ENCODE peak calls at places on chromosomes 3 and 15, in six cellular contexts. One of them, this sample, is unnamed. For H3K27me3, the result is how much of the 10 kb centered on the place peaks cover.

GRCh38 chr3:99751649-99752048 is 66.0 kb upstream of the CMSS1 start:
- DNase-seq in HCT116: no peak
- DNase-seq in K562: no peak
- DNase-seq in HepG2: no peak
- DNase-seq in GM12878: no peak
- DNase-seq in H1: no peak
- DNase-seq in this sample: no peak

GRCh38 chr3:194574639-194575483 is 58.4 kb downstream of the TMEM44 start:
- DNase-seq in HCT116: no peak
- DNase-seq in K562: peak
- DNase-seq in HepG2: no peak
- DNase-seq in GM12878: no peak
- DNase-seq in H1: no peak
- DNase-seq in this sample: no peak

GRCh38 chr3:188797045-188797444 is 374.7 kb upstream of the TPRG1 start:
- DNase-seq in HCT116: no peak
- DNase-seq in K562: no peak
- DNase-seq in HepG2: no peak
- DNase-seq in GM12878: no peak
- DNase-seq in H1: no peak
- DNase-seq in this sample: no peak

GRCh38 chr3:180980612-180981011 is 8.9 kb downstream of the DNAJC19 start:
- DNase-seq in HCT116: no peak
- DNase-seq in K562: no peak
- DNase-seq in HepG2: no peak
- DNase-seq in GM12878: no peak
- DNase-seq in H1: no peak
- DNase-seq in this sample: no peak

GRCh38 chr15:42908538-42908937 is 12.0 kb downstream of the TTBK2 start:
- DNase-seq in HCT116: no peak
- DNase-seq in K562: no peak
- DNase-seq in HepG2: no peak
- DNase-seq in GM12878: no peak
- DNase-seq in H1: no peak
- DNase-seq in this sample: no peak

GRCh38 chr3:30644615-30645014 is 38.2 kb downstream of the TGFBR2 start:
- DNase-seq in HCT116: no peak
- DNase-seq in K562: no peak
- DNase-seq in HepG2: no peak
- DNase-seq in GM12878: no peak
- DNase-seq in H1: no peak
- DNase-seq in this sample: no peak

GRCh38 chr3:193816656-193817311 is 223.8 kb downstream of the OPA1 start:
- DNase-seq in HCT116: no peak
- DNase-seq in K562: peak
- DNase-seq in HepG2: no peak
- DNase-seq in GM12878: no peak
- DNase-seq in H1: peak
- DNase-seq in this sample: peak

GRCh38 chr3:119831941-119832371 is 50.1 kb downstream of the NR1I2 start:
- DNase-seq in HCT116: no peak
- DNase-seq in K562: no peak
- DNase-seq in HepG2: no peak
- DNase-seq in GM12878: no peak
- DNase-seq in H1: no peak
- DNase-seq in this sample: no peak

GRCh38 chr3:135499426-135499825 is 466.1 kb upstream of the PPP2R3A start:
- DNase-seq in HCT116: no peak
- DNase-seq in K562: no peak
- DNase-seq in HepG2: no peak
- DNase-seq in GM12878: no peak
- DNase-seq in H1: no peak
- DNase-seq in this sample: no peak

GRCh38 chr3:171162986-171163723 is 136.6 kb upstream of the SLC2A2 start:
- DNase-seq in HCT116: no peak
- DNase-seq in K562: peak
- DNase-seq in HepG2: no peak
- DNase-seq in GM12878: no peak
- DNase-seq in H1: no peak
- DNase-seq in this sample: no peak

GRCh38 chr3:17473761-17474160 is 268.7 kb downstream of the TBC1D5 start:
- DNase-seq in HCT116: no peak
- DNase-seq in K562: no peak
- DNase-seq in HepG2: no peak
- DNase-seq in GM12878: no peak
- DNase-seq in H1: no peak
- DNase-seq in this sample: no peak

GRCh38 chr3:94336076-94336741 is 273.3 kb downstream of the NSUN3 start:
- DNase-seq in HCT116: peak
- DNase-seq in K562: no peak
- DNase-seq in HepG2: peak
- DNase-seq in GM12878: no peak
- DNase-seq in H1: no peak
- DNase-seq in this sample: peak

GRCh38 chr3:37905987-37906674 is 44.5 kb downstream of the CTDSPL start:
- DNase-seq in HCT116: no peak
- DNase-seq in K562: no peak
- DNase-seq in HepG2: peak
- DNase-seq in GM12878: no peak
- DNase-seq in H1: no peak
- DNase-seq in this sample: no peak

GRCh38 chr3:9349321-9350117 is 13.3 kb upstream of the THUMPD3 start:
- DNase-seq in HCT116: no peak
- DNase-seq in K562: no peak
- DNase-seq in HepG2: peak
- DNase-seq in GM12878: no peak
- DNase-seq in H1: no peak
- DNase-seq in this sample: no peak

GRCh38 chr15:85316244-85316934 is 64.0 kb upstream of the AKAP13 start:
- DNase-seq in HCT116: peak
- DNase-seq in K562: no peak
- DNase-seq in HepG2: peak
- DNase-seq in GM12878: no peak
- DNase-seq in H1: peak
- DNase-seq in this sample: no peak

GRCh38 chr15:69869881-69870465 is 227.7 kb downstream of the TLE3 start:
- DNase-seq in HCT116: no peak
- DNase-seq in K562: no peak
- DNase-seq in HepG2: no peak
- DNase-seq in GM12878: no peak
- DNase-seq in H1: no peak
- DNase-seq in this sample: no peak

GRCh38 chr3:38006031-38006430 is 15.4 kb downstream of the VILL start:
- DNase-seq in HCT116: no peak
- DNase-seq in K562: no peak
- DNase-seq in HepG2: no peak
- DNase-seq in GM12878: no peak
- DNase-seq in H1: no peak
- DNase-seq in this sample: no peak

GRCh38 chr3:153443961-153444360 is 281.9 kb downstream of the RAP2B start:
- DNase-seq in HCT116: peak
- DNase-seq in K562: no peak
- DNase-seq in HepG2: peak
- DNase-seq in GM12878: no peak
- DNase-seq in H1: no peak
- DNase-seq in this sample: no peak

GRCh38 chr3:193229851-193230250 is 11.2 kb upstream of the PLAAT1 start:
- DNase-seq in HCT116: no peak
- DNase-seq in K562: no peak
- DNase-seq in HepG2: no peak
- DNase-seq in GM12878: no peak
- DNase-seq in H1: no peak
- DNase-seq in this sample: no peak

GRCh38 chr3:72174890-72175289 is 389.9 kb upstream of the PROK2 start:
- DNase-seq in HCT116: no peak
- DNase-seq in K562: no peak
- DNase-seq in HepG2: no peak
- DNase-seq in GM12878: no peak
- DNase-seq in H1: no peak
- DNase-seq in this sample: no peak

GRCh38 chr3:173843060-173843459 is 445.5 kb downstream of the NLGN1 start:
- DNase-seq in HCT116: no peak
- DNase-seq in K562: no peak
- DNase-seq in HepG2: no peak
- DNase-seq in GM12878: no peak
- DNase-seq in H1: no peak
- DNase-seq in this sample: peak

DNA sequence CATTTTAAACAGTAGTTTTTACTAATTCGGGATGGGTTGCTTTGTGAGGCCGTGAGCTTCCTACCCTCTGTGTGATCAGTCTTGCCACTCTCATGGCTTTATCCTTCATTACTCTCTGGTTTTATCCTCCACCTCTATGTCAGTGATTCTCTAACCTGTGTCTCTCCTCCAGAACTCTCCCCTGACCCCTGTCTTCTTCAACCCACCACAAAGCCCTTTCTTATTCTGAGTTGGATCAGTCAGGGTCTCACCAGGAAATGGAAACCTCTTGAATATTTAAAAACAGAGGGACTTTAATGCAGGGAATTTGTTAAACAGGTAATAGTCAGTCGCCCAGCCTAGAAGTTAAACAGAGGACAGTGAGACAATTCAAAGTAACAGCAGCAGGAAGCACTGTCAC is 64.2 kb upstream of the ADPGK start:
- DNase-seq in HCT116: no peak
- DNase-seq in K562: no peak
- DNase-seq in HepG2: no peak
- DNase-seq in GM12878: no peak
- DNase-seq in H1: no peak
- DNase-seq in this sample: no peak
- H3K27me3 ChIP-seq in HCT116: under half
- H3K27me3 ChIP-seq in K562: under half
- H3K27me3 ChIP-seq in HepG2: under half
- H3K27me3 ChIP-seq in GM12878: under half
- H3K27me3 ChIP-seq in H1: under half
- H3K27me3 ChIP-seq in this sample: under half

DNA sequence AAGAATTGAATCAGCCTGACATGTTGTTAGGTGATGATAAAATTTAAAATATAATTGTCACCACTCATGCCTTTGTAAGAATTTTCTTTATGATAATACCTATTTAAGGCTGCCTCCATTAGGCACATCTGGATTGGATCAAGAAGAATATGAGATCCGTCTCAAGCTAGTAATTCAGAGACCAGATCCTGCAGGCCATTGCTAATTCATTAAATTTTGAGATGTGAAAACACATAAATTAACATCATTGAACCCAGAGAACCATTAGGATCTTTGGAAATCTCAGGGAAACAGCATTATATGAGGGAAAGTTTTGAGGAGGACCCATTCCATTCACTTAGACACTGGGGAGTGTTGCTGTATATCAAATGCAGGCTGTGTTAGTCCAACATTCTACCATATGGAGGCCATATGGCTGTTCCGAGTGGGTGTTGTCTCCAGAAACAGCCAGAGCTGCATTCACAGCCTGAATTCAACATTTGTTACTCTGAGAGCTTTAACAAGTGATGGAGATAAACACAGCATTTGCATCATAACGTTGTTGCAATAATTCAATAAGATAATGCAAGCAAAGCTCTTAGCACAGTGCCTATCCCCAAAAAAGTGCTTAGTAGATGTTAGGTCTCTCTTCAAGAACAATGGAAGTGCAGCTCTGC is 67.4 kb downstream of the DTWD1 start:
- DNase-seq in HCT116: no peak
- DNase-seq in K562: no peak
- DNase-seq in HepG2: no peak
- DNase-seq in GM12878: no peak
- DNase-seq in H1: no peak
- DNase-seq in this sample: no peak
- TF ChIP-seq ZNF274 in HCT116: no peak
- TF ChIP-seq ZNF274 in K562: no peak
- TF ChIP-seq ZNF274 in HepG2: no peak
- TF ChIP-seq ZNF274 in GM12878: no peak
- TF ChIP-seq ZNF274 in H1: no peak
- TF ChIP-seq ZNF274 in this sample: no peak

DNA sequence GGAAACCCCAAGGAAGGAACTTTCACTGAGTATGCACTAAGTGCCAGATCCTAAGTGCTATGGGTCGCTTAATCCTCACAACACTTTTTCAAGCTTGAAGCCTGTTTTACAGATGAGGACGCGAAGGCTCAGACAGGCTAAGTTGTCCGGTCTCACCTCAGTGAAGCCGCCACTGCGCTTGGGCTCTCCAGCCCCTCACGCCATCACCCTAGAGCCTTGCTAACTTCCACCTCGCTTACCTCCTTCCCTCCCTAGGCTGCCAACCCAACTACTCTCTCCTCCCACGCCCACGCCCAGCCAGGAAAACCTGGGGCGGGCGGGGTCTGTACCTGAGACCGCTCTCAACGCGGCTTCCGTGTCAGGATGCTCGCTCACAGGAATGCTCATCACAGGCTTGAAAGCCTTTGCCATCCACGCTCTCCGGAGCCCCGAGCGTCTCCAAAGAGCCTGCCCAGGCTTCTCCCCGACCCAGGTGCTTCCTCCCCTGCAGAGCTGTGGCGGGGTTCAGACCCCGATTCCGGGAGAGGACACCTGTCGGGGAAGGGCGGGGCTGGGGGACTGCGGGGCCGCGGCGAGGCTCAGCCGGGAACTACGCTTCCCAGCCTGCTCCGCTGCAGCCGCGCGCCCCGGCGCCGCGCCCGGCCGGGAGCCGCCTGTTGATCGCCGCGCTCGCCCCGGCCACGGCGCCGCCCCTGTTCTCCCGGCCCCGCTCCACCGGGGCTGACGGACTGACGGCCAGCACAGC is at the start of gene TMOD2:
- DNase-seq in HCT116: no peak
- DNase-seq in K562: peak
- DNase-seq in HepG2: no peak
- DNase-seq in GM12878: no peak
- DNase-seq in H1: peak
- DNase-seq in this sample: no peak
- H3K27me3 ChIP-seq in HCT116: under half
- H3K27me3 ChIP-seq in K562: under half
- H3K27me3 ChIP-seq in HepG2: under half
- H3K27me3 ChIP-seq in GM12878: under half
- H3K27me3 ChIP-seq in H1: under half
- H3K27me3 ChIP-seq in this sample: half or more

DNA sequence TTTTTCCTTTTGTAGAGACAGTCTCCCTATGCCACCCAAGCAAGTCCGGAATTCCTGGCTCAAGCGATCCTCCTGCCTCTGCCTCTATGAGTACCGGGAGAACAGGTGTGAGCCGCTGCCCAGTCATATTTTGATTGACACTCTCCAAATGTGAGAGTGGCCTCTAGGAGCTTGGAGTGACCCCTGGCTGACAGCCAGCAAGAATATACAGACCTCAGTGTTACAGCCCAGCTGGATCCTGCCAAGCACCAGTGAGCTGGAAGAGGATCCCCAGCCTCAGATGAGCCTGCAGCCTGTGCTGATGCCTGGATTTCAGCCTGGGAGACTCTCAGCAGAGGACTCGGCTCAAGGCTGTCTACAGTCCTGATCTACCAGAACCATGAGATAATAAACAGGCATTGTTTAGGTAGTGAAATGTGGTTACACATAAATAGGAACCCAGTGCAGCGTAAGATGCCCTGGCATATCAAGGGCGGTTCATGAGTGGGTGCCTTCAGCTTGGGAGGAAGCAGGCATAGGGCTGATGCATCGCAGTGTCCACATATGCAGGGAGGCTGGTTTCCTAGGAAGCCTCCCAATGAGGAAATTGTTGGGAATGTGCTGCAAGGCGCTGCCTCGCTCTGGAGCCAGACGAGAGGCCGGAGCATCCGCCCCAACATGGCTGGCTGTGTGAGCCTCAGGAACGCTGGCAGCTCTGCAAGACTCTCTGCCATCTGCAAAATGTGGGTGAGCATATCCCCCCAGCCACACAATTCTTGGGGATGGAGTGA is 38.9 kb upstream of the ATP10A start:
- DNase-seq in HCT116: no peak
- DNase-seq in K562: no peak
- DNase-seq in HepG2: no peak
- DNase-seq in GM12878: no peak
- DNase-seq in H1: no peak
- DNase-seq in this sample: no peak
- TF ChIP-seq ZNF274 in HCT116: no peak
- TF ChIP-seq ZNF274 in K562: no peak
- TF ChIP-seq ZNF274 in HepG2: no peak
- TF ChIP-seq ZNF274 in GM12878: no peak
- TF ChIP-seq ZNF274 in H1: no peak
- TF ChIP-seq ZNF274 in this sample: no peak

This sample was measured in NT2/D1.